ENCODE peak calls at places on chromosome 21, in six cellular contexts. One of them, this sample, is unnamed.

GRCh38 chr21:14736162-14736561 is 190.0 kb upstream of the SAMSN1 start:
- DNase-seq in mesendoderm: no peak
- DNase-seq in adrenal gland: no peak
- DNase-seq in choroid plexus epithelial cell: no peak
- DNase-seq in naive B cell: no peak
- DNase-seq in astrocyte of the cerebellum: no peak
- DNase-seq in this sample: no peak

GRCh38 chr21:38725196-38726157 is 80.3 kb upstream of the ETS2 start:
- DNase-seq in adrenal gland: no peak
- DNase-seq in mesendoderm: no peak
- DNase-seq in astrocyte of the cerebellum: no peak
- DNase-seq in naive B cell: no peak
- DNase-seq in choroid plexus epithelial cell: no peak
- DNase-seq in this sample: no peak

GRCh38 chr21:29671728-29672127 is 268.1 kb downstream of the GRIK1 start:
- DNase-seq in adrenal gland: no peak
- DNase-seq in mesendoderm: peak; percentile 6
- DNase-seq in naive B cell: no peak
- DNase-seq in choroid plexus epithelial cell: no peak
- DNase-seq in astrocyte of the cerebellum: no peak
- DNase-seq in this sample: no peak

GRCh38 chr21:40173833-40174232 is 306.6 kb downstream of the PCP4 start:
- DNase-seq in adrenal gland: no peak
- DNase-seq in naive B cell: no peak
- DNase-seq in mesendoderm: peak; percentile 65
- DNase-seq in astrocyte of the cerebellum: no peak
- DNase-seq in choroid plexus epithelial cell: no peak
- DNase-seq in this sample: no peak

GRCh38 chr21:36606292-36606982 is 92.5 kb upstream of the SIM2 start:
- DNase-seq in choroid plexus epithelial cell: no peak
- DNase-seq in adrenal gland: no peak
- DNase-seq in mesendoderm: no peak
- DNase-seq in naive B cell: no peak
- DNase-seq in astrocyte of the cerebellum: no peak
- DNase-seq in this sample: no peak

GRCh38 chr21:42125571-42126544 is 54.7 kb downstream of the UMODL1 start:
- DNase-seq in astrocyte of the cerebellum: no peak
- DNase-seq in naive B cell: no peak
- DNase-seq in choroid plexus epithelial cell: peak; percentile 56
- DNase-seq in adrenal gland: no peak
- DNase-seq in mesendoderm: peak; percentile 52
- DNase-seq in this sample: peak; percentile 59

GRCh38 chr21:14988760-14989159 is 76.0 kb downstream of the NRIP1 start:
- DNase-seq in naive B cell: no peak
- DNase-seq in adrenal gland: no peak
- DNase-seq in choroid plexus epithelial cell: no peak
- DNase-seq in mesendoderm: peak; percentile 53
- DNase-seq in astrocyte of the cerebellum: no peak
- DNase-seq in this sample: no peak

GRCh38 chr21:14989359-14989758 is 75.4 kb downstream of the NRIP1 start:
- DNase-seq in choroid plexus epithelial cell: peak; percentile 63
- DNase-seq in naive B cell: no peak
- DNase-seq in mesendoderm: no peak
- DNase-seq in adrenal gland: no peak
- DNase-seq in astrocyte of the cerebellum: no peak
- DNase-seq in this sample: peak; percentile 56

GRCh38 chr21:45403825-45404725 is 890 bp upstream of the COL18A1 start:
- DNase-seq in adrenal gland: no peak
- DNase-seq in astrocyte of the cerebellum: no peak
- DNase-seq in choroid plexus epithelial cell: peak; percentile 37
- DNase-seq in mesendoderm: peak; percentile 94
- DNase-seq in naive B cell: no peak
- DNase-seq in this sample: no peak

GRCh38 chr21:41460578-41461527 is 34.8 kb downstream of the MX1 start:
- DNase-seq in choroid plexus epithelial cell: peak; percentile 85
- DNase-seq in astrocyte of the cerebellum: peak; percentile 51
- DNase-seq in naive B cell: peak; percentile 33
- DNase-seq in adrenal gland: peak; percentile 81
- DNase-seq in mesendoderm: peak; percentile 75
- DNase-seq in this sample: peak; percentile 66

GRCh38 chr21:42684109-42684916 is 30.9 kb downstream of the PDE9A start:
- DNase-seq in choroid plexus epithelial cell: no peak
- DNase-seq in astrocyte of the cerebellum: no peak
- DNase-seq in naive B cell: peak; percentile 42
- DNase-seq in adrenal gland: no peak
- DNase-seq in mesendoderm: no peak
- DNase-seq in this sample: no peak

GRCh38 chr21:45381865-45382697 is 22.9 kb upstream of the COL18A1 start:
- DNase-seq in adrenal gland: no peak
- DNase-seq in choroid plexus epithelial cell: no peak
- DNase-seq in astrocyte of the cerebellum: no peak
- DNase-seq in mesendoderm: no peak
- DNase-seq in naive B cell: no peak
- DNase-seq in this sample: no peak

GRCh38 chr21:33024278-33025103 is 1.2 kb upstream of the OLIG2 start:
- DNase-seq in adrenal gland: no peak
- DNase-seq in astrocyte of the cerebellum: no peak
- DNase-seq in mesendoderm: no peak
- DNase-seq in choroid plexus epithelial cell: no peak
- DNase-seq in naive B cell: no peak
- DNase-seq in this sample: no peak

GRCh38 chr21:42433946-42434551 is 30.3 kb downstream of the UBASH3A start:
- DNase-seq in choroid plexus epithelial cell: no peak
- DNase-seq in adrenal gland: peak; percentile 62
- DNase-seq in naive B cell: no peak
- DNase-seq in astrocyte of the cerebellum: no peak
- DNase-seq in mesendoderm: no peak
- DNase-seq in this sample: no peak

GRCh38 chr21:45736705-45737484 is 93.4 kb downstream of the PCBP3 start:
- DNase-seq in mesendoderm: no peak
- DNase-seq in naive B cell: no peak
- DNase-seq in astrocyte of the cerebellum: no peak
- DNase-seq in adrenal gland: no peak
- DNase-seq in choroid plexus epithelial cell: no peak
- DNase-seq in this sample: no peak

GRCh38 chr21:35275776-35276175 is 226.7 kb upstream of the RUNX1 start:
- DNase-seq in adrenal gland: no peak
- DNase-seq in choroid plexus epithelial cell: no peak
- DNase-seq in mesendoderm: no peak
- DNase-seq in astrocyte of the cerebellum: no peak
- DNase-seq in naive B cell: no peak
- DNase-seq in this sample: peak; percentile 38

GRCh38 chr21:36974851-36975192 is 8.4 kb upstream of the HLCS start:
- DNase-seq in choroid plexus epithelial cell: no peak
- DNase-seq in mesendoderm: no peak
- DNase-seq in adrenal gland: no peak
- DNase-seq in naive B cell: no peak
- DNase-seq in astrocyte of the cerebellum: no peak
- DNase-seq in this sample: no peak

GRCh38 chr21:42120056-42120903 is 49.2 kb downstream of the UMODL1 start:
- DNase-seq in naive B cell: peak; percentile 20
- DNase-seq in adrenal gland: no peak
- DNase-seq in mesendoderm: peak; percentile 63
- DNase-seq in astrocyte of the cerebellum: no peak
- DNase-seq in choroid plexus epithelial cell: no peak
- DNase-seq in this sample: no peak

GRCh38 chr21:42991992-42992740 is 17.8 kb downstream of the PKNOX1 start:
- DNase-seq in naive B cell: no peak
- DNase-seq in mesendoderm: peak; percentile 86
- DNase-seq in choroid plexus epithelial cell: peak; percentile 95
- DNase-seq in astrocyte of the cerebellum: peak; percentile 75
- DNase-seq in adrenal gland: peak; percentile 38
- DNase-seq in this sample: peak; percentile 92

GRCh38 chr21:43978060-43978459 is 34.0 kb upstream of the TRAPPC10 start:
- DNase-seq in astrocyte of the cerebellum: no peak
- DNase-seq in naive B cell: no peak
- DNase-seq in choroid plexus epithelial cell: no peak
- DNase-seq in adrenal gland: no peak
- DNase-seq in mesendoderm: no peak
- DNase-seq in this sample: no peak

GRCh38 chr21:16370176-16370575 is 640.4 kb downstream of the USP25 start:
- DNase-seq in adrenal gland: no peak
- DNase-seq in choroid plexus epithelial cell: no peak
- DNase-seq in astrocyte of the cerebellum: no peak
- DNase-seq in mesendoderm: no peak
- DNase-seq in naive B cell: no peak
- DNase-seq in this sample: no peak

GRCh38 chr21:37984416-37984815 is 68.2 kb upstream of the KCNJ6 start:
- DNase-seq in astrocyte of the cerebellum: no peak
- DNase-seq in adrenal gland: no peak
- DNase-seq in mesendoderm: no peak
- DNase-seq in choroid plexus epithelial cell: no peak
- DNase-seq in naive B cell: no peak
- DNase-seq in this sample: no peak

GRCh38 chr21:31665397-31665796 is 5.9 kb downstream of the SOD1 start:
- DNase-seq in astrocyte of the cerebellum: no peak
- DNase-seq in mesendoderm: peak; percentile 29
- DNase-seq in choroid plexus epithelial cell: peak; percentile 73
- DNase-seq in naive B cell: no peak
- DNase-seq in adrenal gland: peak; percentile 53
- DNase-seq in this sample: peak; percentile 47

GRCh38 chr21:36915701-36916075 is 50.8 kb downstream of the HLCS start:
- DNase-seq in mesendoderm: no peak
- DNase-seq in adrenal gland: no peak
- DNase-seq in astrocyte of the cerebellum: no peak
- DNase-seq in naive B cell: no peak
- DNase-seq in choroid plexus epithelial cell: no peak
- DNase-seq in this sample: no peak

GRCh38 chr21:35111531-35111930 is 62.4 kb upstream of the RUNX1 start:
- DNase-seq in astrocyte of the cerebellum: no peak
- DNase-seq in adrenal gland: no peak
- DNase-seq in mesendoderm: no peak
- DNase-seq in choroid plexus epithelial cell: no peak
- DNase-seq in naive B cell: no peak
- DNase-seq in this sample: no peak

GRCh38 chr21:14752006-14752909 is 206.1 kb upstream of the SAMSN1 start:
- DNase-seq in naive B cell: no peak
- DNase-seq in mesendoderm: no peak
- DNase-seq in astrocyte of the cerebellum: no peak
- DNase-seq in choroid plexus epithelial cell: no peak
- DNase-seq in adrenal gland: no peak
- DNase-seq in this sample: no peak

GRCh38 chr21:40054403-40054802 is 187.2 kb downstream of the PCP4 start:
- DNase-seq in astrocyte of the cerebellum: peak; percentile 27
- DNase-seq in naive B cell: no peak
- DNase-seq in mesendoderm: no peak
- DNase-seq in choroid plexus epithelial cell: no peak
- DNase-seq in adrenal gland: no peak
- DNase-seq in this sample: no peak

GRCh38 chr21:31557956-31558838 is 101.3 kb upstream of the SOD1 start:
- DNase-seq in naive B cell: peak; percentile 20
- DNase-seq in choroid plexus epithelial cell: peak; percentile 40
- DNase-seq in astrocyte of the cerebellum: no peak
- DNase-seq in adrenal gland: no peak
- DNase-seq in mesendoderm: peak; percentile 77
- DNase-seq in this sample: peak; percentile 26

GRCh38 chr21:44455524-44456206 is 355 bp downstream of the LRRC3 start:
- DNase-seq in adrenal gland: peak; percentile 61
- DNase-seq in astrocyte of the cerebellum: no peak
- DNase-seq in choroid plexus epithelial cell: peak; percentile 11
- DNase-seq in mesendoderm: peak; percentile 37
- DNase-seq in naive B cell: no peak
- DNase-seq in this sample: peak; percentile 27

GRCh38 chr21:33973268-33973667 is 57.7 kb upstream of the ATP5PO start:
- DNase-seq in astrocyte of the cerebellum: no peak
- DNase-seq in mesendoderm: peak; percentile 44
- DNase-seq in choroid plexus epithelial cell: no peak
- DNase-seq in adrenal gland: no peak
- DNase-seq in naive B cell: no peak
- DNase-seq in this sample: no peak

GRCh38 chr21:39715804-39716397 is 29.1 kb upstream of the IGSF5 start:
- DNase-seq in adrenal gland: peak; percentile 74
- DNase-seq in naive B cell: no peak
- DNase-seq in mesendoderm: peak; percentile 49
- DNase-seq in choroid plexus epithelial cell: peak; percentile 64
- DNase-seq in astrocyte of the cerebellum: peak; percentile 24
- DNase-seq in this sample: peak; percentile 43

GRCh38 chr21:42424848-42425602 is 21.3 kb downstream of the UBASH3A start:
- DNase-seq in adrenal gland: no peak
- DNase-seq in astrocyte of the cerebellum: no peak
- DNase-seq in naive B cell: peak; percentile 37
- DNase-seq in mesendoderm: no peak
- DNase-seq in choroid plexus epithelial cell: no peak
- DNase-seq in this sample: no peak

GRCh38 chr21:30227633-30228404 is 11.9 kb upstream of the CLDN8 start:
- DNase-seq in choroid plexus epithelial cell: peak; percentile 98
- DNase-seq in mesendoderm: no peak
- DNase-seq in astrocyte of the cerebellum: peak; percentile 91
- DNase-seq in adrenal gland: peak; percentile 79
- DNase-seq in naive B cell: no peak
- DNase-seq in this sample: peak; percentile 99

GRCh38 chr21:36229181-36229580 is 72.6 kb downstream of the DOP1B start:
- DNase-seq in mesendoderm: no peak
- DNase-seq in astrocyte of the cerebellum: no peak
- DNase-seq in choroid plexus epithelial cell: no peak
- DNase-seq in adrenal gland: no peak
- DNase-seq in naive B cell: no peak
- DNase-seq in this sample: no peak

GRCh38 chr21:27582946-27583270 is 616.0 kb upstream of the ADAMTS5 start:
- DNase-seq in astrocyte of the cerebellum: no peak
- DNase-seq in choroid plexus epithelial cell: peak; percentile 53
- DNase-seq in adrenal gland: no peak
- DNase-seq in mesendoderm: no peak
- DNase-seq in naive B cell: no peak
- DNase-seq in this sample: peak; percentile 18

GRCh38 chr21:44846485-44847260 is 26.8 kb downstream of the PTTG1IP start:
- DNase-seq in adrenal gland: peak; percentile 64
- DNase-seq in choroid plexus epithelial cell: no peak
- DNase-seq in mesendoderm: no peak
- DNase-seq in naive B cell: peak; percentile 61
- DNase-seq in astrocyte of the cerebellum: no peak
- DNase-seq in this sample: peak; percentile 57

GRCh38 chr21:41143596-41144325 is 24.2 kb upstream of the BACE2 start:
- DNase-seq in astrocyte of the cerebellum: no peak
- DNase-seq in adrenal gland: no peak
- DNase-seq in choroid plexus epithelial cell: no peak
- DNase-seq in naive B cell: no peak
- DNase-seq in mesendoderm: no peak
- DNase-seq in this sample: no peak

GRCh38 chr21:45377325-45377709 is 27.6 kb upstream of the COL18A1 start:
- DNase-seq in naive B cell: no peak
- DNase-seq in mesendoderm: no peak
- DNase-seq in choroid plexus epithelial cell: no peak
- DNase-seq in adrenal gland: no peak
- DNase-seq in astrocyte of the cerebellum: no peak
- DNase-seq in this sample: no peak

GRCh38 chr21:17848228-17848627 is 29.1 kb upstream of the C21orf91 start:
- DNase-seq in adrenal gland: peak; percentile 4
- DNase-seq in mesendoderm: no peak
- DNase-seq in choroid plexus epithelial cell: peak; percentile 99
- DNase-seq in naive B cell: no peak
- DNase-seq in astrocyte of the cerebellum: peak; percentile 96
- DNase-seq in this sample: peak; percentile 98